ENCODE peak calls at places on chromosomes 5 and 9, in five cellular contexts. M, D, A, G and P are unnamed samples.

GRCh38 chr9:21506910-21507795 is 25.0 kb upstream of the IFNE start:
- DNase-seq in M (peak), D (no peak), A (no peak), G (no peak), P (no peak)

GRCh38 chr9:130522233-130522808 is 57.1 kb upstream of the FUBP3 start:
- DNase-seq in M (no peak), D (no peak), A (no peak), G (no peak), P (no peak)

GRCh38 chr5:16931334-16932110 is 4.6 kb downstream of the MYO10 start:
- DNase-seq in M (no peak), D (no peak), A (peak), G (no peak), P (no peak)

GRCh38 chr5:123538670-123539459 is 26.9 kb downstream of the CSNK1G3 start:
- DNase-seq in M (no peak), D (no peak), A (no peak), G (no peak), P (no peak)

GRCh38 chr9:126474201-126474765 is 139.4 kb upstream of the LMX1B start:
- DNase-seq in M (no peak), D (no peak), A (no peak), G (no peak), P (no peak)

GRCh38 chr5:150542933-150543445 is 35.1 kb downstream of the NDST1 start:
- DNase-seq in M (no peak), D (no peak), A (no peak), G (no peak), P (peak)

GRCh38 chr5:71533614-71534013 is 53.5 kb upstream of the MCCC2 start:
- DNase-seq in M (no peak), D (no peak), A (no peak), G (no peak), P (no peak)

GRCh38 chr5:14871084-14871572 is 450 bp downstream of the ANKH start:
- DNase-seq in M (no peak), D (no peak), A (no peak), G (peak), P (peak)

GRCh38 chr5:133142782-133143181 is 91.0 kb downstream of the HSPA4 start:
- DNase-seq in M (no peak), D (no peak), A (no peak), G (no peak), P (no peak)